ENCODE peak calls at places on chromosome 9, in five cellular contexts. U is fibroblast of lung, N is GM23338, M is K562, J is PC-9. V is an unnamed sample.

GRCh38 chr9:1335174-1335573 is 285.0 kb downstream of the DMRT2 start:
- DNase-seq in U (no peak), N (no peak), M (no peak), J (no peak), V (no peak)

GRCh38 chr9:110156902-110157301 is 51.1 kb downstream of the C9orf152 start:
- DNase-seq in U (peak), N (no peak), M (no peak), J (no peak), V (peak)

GRCh38 chr9:116073826-116074225 is 79.8 kb upstream of the PAPPA start:
- DNase-seq in U (peak), N (no peak), M (no peak), J (no peak), V (no peak)

GRCh38 chr9:96150324-96151023 is 151.5 kb downstream of the HSD17B3 start:
- DNase-seq in U (peak), N (no peak), M (no peak), J (no peak), V (no peak)

GRCh38 chr9:84504360-84504759 is 163.8 kb upstream of the SLC28A3 start:
- DNase-seq in U (peak), N (no peak), M (no peak), J (no peak), V (no peak)

GRCh38 chr9:16425572-16425971 is 444.9 kb downstream of the BNC2 start:
- DNase-seq in U (peak), N (no peak), M (no peak), J (no peak), V (peak)

GRCh38 chr9:76369583-76369982 is 24.6 kb downstream of the RFK start:
- DNase-seq in U (peak), N (peak), M (no peak), J (peak), V (no peak)

GRCh38 chr9:105299190-105299854 is 54.9 kb downstream of the SLC44A1 start:
- DNase-seq in U (peak), N (no peak), M (peak), J (peak), V (no peak)

GRCh38 chr9:113139225-113139829 is 11.5 kb upstream of the SLC31A2 start:
- DNase-seq in U (no peak), N (no peak), M (no peak), J (no peak), V (no peak)

GRCh38 chr9:135530146-135530545 is 8.9 kb downstream of the LCN1 start:
- DNase-seq in U (no peak), N (no peak), M (no peak), J (no peak), V (no peak)

GRCh38 chr9:99181206-99181605 is 40.5 kb downstream of the ALG2 start:
- DNase-seq in U (peak), N (no peak), M (no peak), J (no peak), V (no peak)

GRCh38 chr9:26833792-26834191 is 58.8 kb downstream of the CAAP1 start:
- DNase-seq in U (no peak), N (peak), M (no peak), J (no peak), V (peak)

GRCh38 chr9:13274901-13275641 is 4.4 kb downstream of the MPDZ start:
- DNase-seq in U (peak), N (peak), M (no peak), J (no peak), V (no peak)

GRCh38 chr9:13478637-13479036 is 199.1 kb upstream of the MPDZ start:
- DNase-seq in U (peak), N (no peak), M (no peak), J (no peak), V (no peak)

GRCh38 chr9:133485531-133486260 is 6.8 kb upstream of the SLC2A6 start:
- DNase-seq in U (no peak), N (no peak), M (peak), J (no peak), V (no peak)

GRCh38 chr9:135130266-135130976 is 43.0 kb downstream of the OLFM1 start:
- DNase-seq in U (peak), N (no peak), M (peak), J (no peak), V (peak)

DNA sequence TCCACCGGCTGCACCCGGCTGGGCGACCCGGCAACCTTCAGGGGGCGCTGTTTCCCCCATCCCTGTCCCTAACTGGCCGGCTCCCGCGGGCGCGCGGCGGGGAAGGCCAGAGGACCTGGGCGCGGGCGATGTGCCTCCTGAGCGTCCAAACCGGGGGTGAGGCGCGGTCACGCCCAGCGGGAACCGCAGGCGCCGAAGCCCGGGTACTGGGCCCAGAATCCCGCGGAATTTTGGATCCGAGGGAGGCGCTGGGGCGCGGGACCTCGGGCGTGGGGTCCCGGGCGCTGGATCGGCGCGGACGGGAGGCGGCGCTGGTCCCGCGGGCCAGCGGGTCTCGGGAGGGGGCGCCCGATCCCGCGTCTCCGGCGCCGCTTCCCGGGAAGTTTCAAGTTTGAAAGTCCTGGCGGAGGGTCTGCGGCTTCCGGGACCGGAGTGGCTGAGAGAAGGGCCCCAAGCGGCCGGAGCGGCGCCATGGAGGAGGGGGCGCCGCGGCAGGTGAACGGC is at the start of gene PKN3:
- DNase-seq in U (peak), N (peak), M (peak), J (peak), V (no peak)
- TF ChIP-seq EZH2 in U (no peak), N (no peak), M (no peak), J (no peak), V (no peak)

GRCh38 chr9:137077758-137078693 is 709 bp downstream of the UAP1L1 start:
- DNase-seq in U (no peak), N (no peak), M (no peak), J (peak), V (no peak)
- TF ChIP-seq EZH2 in U (no peak), N (no peak), M (no peak), J (no peak), V (no peak)

GRCh38 chr9:81689343-81690175 is at the start of gene TLE1:
- DNase-seq in U (peak), N (peak), M (no peak), J (peak), V (peak)

GRCh38 chr9:81690251-81690851 is 1.0 kb upstream of the TLE1 start:
- DNase-seq in U (peak), N (peak), M (no peak), J (peak), V (no peak)

GRCh38 chr9:81685763-81686613 is 3.4 kb downstream of the TLE1 start:
- DNase-seq in U (peak), N (no peak), M (no peak), J (peak), V (no peak)

GRCh38 chr9:81686614-81687520 is 2.5 kb downstream of the TLE1 start:
- DNase-seq in U (peak), N (peak), M (no peak), J (peak), V (no peak)

GRCh38 chr9:81687521-81688261 is 1.7 kb downstream of the TLE1 start:
- DNase-seq in U (peak), N (peak), M (no peak), J (no peak), V (no peak)
- TF ChIP-seq EZH2 in U (no peak), N (no peak), M (no peak), J (no peak), V (no peak)

GRCh38 chr9:93952119-93952783 is 2.9 kb downstream of the BARX1 start:
- DNase-seq in U (no peak), N (peak), M (no peak), J (no peak), V (no peak)
- TF ChIP-seq EZH2 in U (peak), N (peak), M (no peak), J (no peak), V (no peak)

V was measured in SK-N-MC.